ENCODE peak calls at places on chromosomes 5 and 9, in seven cellular contexts. M is RCC 7860, X is mesenteric fat pad, I is HT-29, A is foreskin keratinocyte, F is nephron progenitor cell, N is OCI-LY7. W is an unnamed sample.

GRCh38 chr5:84088996-84089395 is 295.7 kb downstream of the EDIL3 start:
- DNase-seq in N (peak), X (no peak), I (peak), M (no peak), F (no peak), A (peak), W (no peak)

GRCh38 chr5:159451197-159452052 is 121.1 kb upstream of the IL12B start:
- DNase-seq in M (peak), N (no peak), A (peak), X (no peak), F (no peak), I (no peak), W (no peak)

GRCh38 chr9:130688070-130688469 is 5.5 kb upstream of the EXOSC2 start:
- DNase-seq in A (no peak), F (no peak), X (no peak), N (no peak), M (no peak), I (no peak), W (no peak)

GRCh38 chr5:34866989-34867471 is 28.1 kb downstream of the TTC23L start:
- DNase-seq in X (no peak), M (no peak), A (no peak), N (no peak), F (no peak), I (no peak), W (no peak)

GRCh38 chr5:149938791-149939358 is 5.7 kb downstream of the PDE6A start:
- DNase-seq in I (no peak), N (no peak), F (no peak), A (peak), M (peak), X (no peak), W (no peak)

GRCh38 chr5:35133186-35133585 is 85.4 kb upstream of the AGXT2 start:
- DNase-seq in N (no peak), X (no peak), I (peak), M (no peak), A (peak), F (no peak), W (no peak)

GRCh38 chr5:963310-963672 is 45.3 kb upstream of the NKD2 start:
- DNase-seq in I (no peak), A (no peak), M (no peak), F (no peak), X (peak), N (no peak), W (no peak)

GRCh38 chr9:37284631-37285030 is 137.9 kb upstream of the GRHPR start:
- DNase-seq in X (no peak), M (no peak), A (no peak), F (no peak), I (no peak), N (peak), W (no peak)

GRCh38 chr5:157479612-157480510 is 19.8 kb downstream of the NIPAL4 start:
- DNase-seq in I (no peak), F (no peak), A (no peak), M (no peak), X (no peak), N (no peak), W (no peak)

GRCh38 chr9:89457376-89457855 is 40.5 kb downstream of the SEMA4D start:
- DNase-seq in X (no peak), M (no peak), A (no peak), I (no peak), F (no peak), N (no peak), W (no peak)

GRCh38 chr5:54624671-54625583 is 107.4 kb downstream of the SNX18 start:
- DNase-seq in A (no peak), I (no peak), X (no peak), F (no peak), N (no peak), M (no peak), W (no peak)

GRCh38 chr5:180830253-180831138 is 27.9 kb upstream of the MGAT1 start:
- DNase-seq in I (peak), A (no peak), M (no peak), X (no peak), N (peak), F (no peak), W (peak)

GRCh38 chr9:19116391-19116790 is 10.9 kb downstream of the PLIN2 start:
- DNase-seq in I (no peak), N (no peak), F (no peak), X (no peak), A (peak), M (peak), W (no peak)

GRCh38 chr5:110956280-110956912 is 115.1 kb upstream of the TSLP start:
- DNase-seq in M (no peak), X (no peak), A (no peak), F (no peak), I (no peak), N (no peak), W (no peak)

GRCh38 chr5:159005062-159005461 is 94.7 kb downstream of the EBF1 start:
- DNase-seq in M (no peak), F (no peak), I (no peak), A (no peak), N (no peak), X (no peak), W (no peak)

GRCh38 chr5:50553560-50553984 is 112.5 kb upstream of the EMB start:
- DNase-seq in F (no peak), I (peak), N (no peak), M (no peak), A (peak), X (no peak), W (no peak)

GRCh38 chr9:137189297-137190295 is 1.1 kb downstream of the SSNA1 start:
- DNase-seq in M (no peak), N (no peak), I (no peak), F (no peak), A (no peak), X (no peak), W (no peak)

GRCh38 chr9:107874137-107874536 is 384.6 kb upstream of the KLF4 start:
- DNase-seq in X (no peak), M (no peak), N (no peak), F (no peak), I (no peak), A (no peak), W (no peak)

GRCh38 chr9:114341152-114341830 is 11.6 kb downstream of the ORM2 start:
- DNase-seq in N (no peak), M (no peak), I (no peak), X (no peak), A (no peak), F (no peak), W (no peak)

GRCh38 chr5:135388860-135389435 is 10.1 kb downstream of the MACROH2A1 start:
- DNase-seq in I (no peak), X (no peak), N (no peak), M (no peak), F (no peak), A (no peak), W (no peak)

GRCh38 chr5:72085319-72085718 is 22.0 kb upstream of the MAP1B start:
- DNase-seq in M (no peak), X (no peak), N (no peak), F (no peak), A (no peak), I (no peak), W (no peak)

GRCh38 chr9:83432104-83432627 is 106.0 kb downstream of the FRMD3 start:
- DNase-seq in M (peak), N (no peak), I (peak), F (peak), X (no peak), A (no peak), W (peak)

GRCh38 chr9:78121488-78121887 is 89.9 kb upstream of the GNAQ start:
- DNase-seq in I (peak), X (no peak), A (peak), M (peak), F (peak), N (peak), W (no peak)

GRCh38 chr9:92406506-92406905 is 2.1 kb upstream of the OGN start:
- DNase-seq in A (no peak), X (no peak), I (no peak), F (no peak), M (no peak), N (peak), W (no peak)

GRCh38 chr9:135797507-135798302 is 95.7 kb downstream of the KCNT1 start:
- DNase-seq in M (no peak), I (peak), F (peak), X (no peak), N (peak), A (peak), W (no peak)

GRCh38 chr9:114448706-114449105 is 56.6 kb downstream of the WHRN start:
- DNase-seq in X (no peak), F (no peak), N (no peak), A (no peak), M (peak), I (no peak), W (no peak)

GRCh38 chr5:113806823-113807222 is 293.3 kb downstream of the YTHDC2 start:
- DNase-seq in N (no peak), X (no peak), I (no peak), M (no peak), F (peak), A (no peak), W (no peak)

GRCh38 chr5:125109293-125109692 is 362.9 kb upstream of the ZNF608 start:
- DNase-seq in F (no peak), A (no peak), I (no peak), M (peak), X (no peak), N (no peak), W (no peak)

GRCh38 chr5:32058101-32058500 is 116.0 kb downstream of the GOLPH3 start:
- DNase-seq in F (no peak), X (no peak), A (no peak), N (no peak), I (no peak), M (peak), W (no peak)

GRCh38 chr5:125085797-125086505 is 339.5 kb upstream of the ZNF608 start:
- DNase-seq in X (no peak), I (peak), M (no peak), A (no peak), F (no peak), N (no peak), W (no peak)

GRCh38 chr5:123819818-123820217 is 307.8 kb downstream of the CSNK1G3 start:
- DNase-seq in I (no peak), N (no peak), M (no peak), X (no peak), A (no peak), F (no peak), W (no peak)

GRCh38 chr9:104961238-104961637 is 33.3 kb upstream of the ABCA1 start:
- DNase-seq in F (peak), X (no peak), A (peak), I (peak), M (peak), N (peak), W (no peak)

GRCh38 chr5:168681556-168682183 is 102.5 kb upstream of the PANK3 start:
- DNase-seq in A (peak), N (no peak), I (no peak), X (no peak), M (no peak), F (no peak), W (no peak)

GRCh38 chr5:179361204-179361603 is 15.9 kb upstream of the ADAMTS2 start:
- DNase-seq in A (no peak), N (no peak), X (no peak), F (no peak), I (no peak), M (no peak), W (no peak)

GRCh38 chr5:56838409-56839039 is 23.2 kb downstream of the MAP3K1 start:
- DNase-seq in N (peak), I (peak), X (no peak), M (peak), A (peak), F (no peak), W (no peak)

W was measured in caudate nucleus.